ENCODE peak calls at places on chromosomes 6 and 20, in nine cellular contexts. One of them, this sample, is unnamed.

GRCh38 chr6:159461266-159461665 is 231.8 kb downstream of the SOD2 start:
- DNase-seq in astrocyte of the cerebellum: peak; percentile 9
- DNase-seq in fibroblast of lung: peak; percentile 27
- DNase-seq in activated T-cell treated with anti-CD3 and anti-CD28 coated beads, Interleukin-2, amount 50 U/mL, for 48 hours: no peak
- DNase-seq in activated CD8-positive, alpha-beta T cell treated with anti-CD3 and anti-CD28 coated beads, Interleukin-2, amount 10 ng/mL, durations not matched to agents 7 days and 5 days: no peak
- DNase-seq in right cardiac atrium: no peak
- DNase-seq in EL: peak; percentile 20
- DNase-seq in Caki2: peak; percentile 8
- DNase-seq in left ventricle myocardium inferior: no peak
- DNase-seq in this sample: no peak

GRCh38 chr20:43955244-43956191 is 40.9 kb downstream of the TOX2 start:
- DNase-seq in EL: peak; percentile 97
- DNase-seq in activated T-cell treated with anti-CD3 and anti-CD28 coated beads, Interleukin-2, amount 50 U/mL, for 48 hours: peak; percentile 65
- DNase-seq in left ventricle myocardium inferior: no peak
- DNase-seq in Caki2: peak; percentile 91
- DNase-seq in activated CD8-positive, alpha-beta T cell treated with anti-CD3 and anti-CD28 coated beads, Interleukin-2, amount 10 ng/mL, durations not matched to agents 7 days and 5 days: peak; percentile 61
- DNase-seq in fibroblast of lung: peak; percentile 93
- DNase-seq in astrocyte of the cerebellum: peak; percentile 79
- DNase-seq in right cardiac atrium: no peak
- DNase-seq in this sample: no peak

GRCh38 chr6:26250806-26251075 is 114.3 kb upstream of the BTN3A2 start:
- DNase-seq in astrocyte of the cerebellum: no peak
- DNase-seq in right cardiac atrium: no peak
- DNase-seq in EL: no peak
- DNase-seq in activated T-cell treated with anti-CD3 and anti-CD28 coated beads, Interleukin-2, amount 50 U/mL, for 48 hours: no peak
- DNase-seq in fibroblast of lung: no peak
- DNase-seq in activated CD8-positive, alpha-beta T cell treated with anti-CD3 and anti-CD28 coated beads, Interleukin-2, amount 10 ng/mL, durations not matched to agents 7 days and 5 days: peak; percentile 65
- DNase-seq in left ventricle myocardium inferior: no peak
- DNase-seq in Caki2: no peak
- DNase-seq in this sample: no peak

GRCh38 chr20:42837456-42837855 is 352.2 kb downstream of the PTPRT start:
- DNase-seq in right cardiac atrium: no peak
- DNase-seq in astrocyte of the cerebellum: no peak
- DNase-seq in left ventricle myocardium inferior: no peak
- DNase-seq in activated T-cell treated with anti-CD3 and anti-CD28 coated beads, Interleukin-2, amount 50 U/mL, for 48 hours: no peak
- DNase-seq in activated CD8-positive, alpha-beta T cell treated with anti-CD3 and anti-CD28 coated beads, Interleukin-2, amount 10 ng/mL, durations not matched to agents 7 days and 5 days: no peak
- DNase-seq in Caki2: no peak
- DNase-seq in EL: no peak
- DNase-seq in fibroblast of lung: no peak
- DNase-seq in this sample: no peak

GRCh38 chr20:63433351-63433750 is 39.1 kb downstream of the KCNQ2 start:
- DNase-seq in EL: no peak
- DNase-seq in fibroblast of lung: no peak
- DNase-seq in right cardiac atrium: no peak
- DNase-seq in left ventricle myocardium inferior: no peak
- DNase-seq in astrocyte of the cerebellum: no peak
- DNase-seq in activated CD8-positive, alpha-beta T cell treated with anti-CD3 and anti-CD28 coated beads, Interleukin-2, amount 10 ng/mL, durations not matched to agents 7 days and 5 days: no peak
- DNase-seq in Caki2: no peak
- DNase-seq in activated T-cell treated with anti-CD3 and anti-CD28 coated beads, Interleukin-2, amount 50 U/mL, for 48 hours: no peak
- DNase-seq in this sample: no peak

GRCh38 chr20:13008761-13009681 is at the start of gene SPTLC3:
- DNase-seq in activated T-cell treated with anti-CD3 and anti-CD28 coated beads, Interleukin-2, amount 50 U/mL, for 48 hours: no peak
- DNase-seq in fibroblast of lung: peak; percentile 62
- DNase-seq in left ventricle myocardium inferior: no peak
- DNase-seq in activated CD8-positive, alpha-beta T cell treated with anti-CD3 and anti-CD28 coated beads, Interleukin-2, amount 10 ng/mL, durations not matched to agents 7 days and 5 days: no peak
- DNase-seq in Caki2: peak; percentile 81
- DNase-seq in astrocyte of the cerebellum: peak; percentile 53
- DNase-seq in right cardiac atrium: peak; percentile 64
- DNase-seq in EL: peak; percentile 33
- DNase-seq in this sample: no peak

GRCh38 chr6:163935158-163935762 is 520.7 kb downstream of the QKI start:
- DNase-seq in activated CD8-positive, alpha-beta T cell treated with anti-CD3 and anti-CD28 coated beads, Interleukin-2, amount 10 ng/mL, durations not matched to agents 7 days and 5 days: no peak
- DNase-seq in astrocyte of the cerebellum: no peak
- DNase-seq in right cardiac atrium: no peak
- DNase-seq in Caki2: no peak
- DNase-seq in fibroblast of lung: peak; percentile 42
- DNase-seq in left ventricle myocardium inferior: no peak
- DNase-seq in activated T-cell treated with anti-CD3 and anti-CD28 coated beads, Interleukin-2, amount 50 U/mL, for 48 hours: no peak
- DNase-seq in EL: no peak
- DNase-seq in this sample: no peak

GRCh38 chr20:51306081-51306480 is 236.4 kb downstream of the NFATC2 start:
- DNase-seq in astrocyte of the cerebellum: no peak
- DNase-seq in EL: no peak
- DNase-seq in Caki2: no peak
- DNase-seq in left ventricle myocardium inferior: no peak
- DNase-seq in activated T-cell treated with anti-CD3 and anti-CD28 coated beads, Interleukin-2, amount 50 U/mL, for 48 hours: no peak
- DNase-seq in right cardiac atrium: no peak
- DNase-seq in activated CD8-positive, alpha-beta T cell treated with anti-CD3 and anti-CD28 coated beads, Interleukin-2, amount 10 ng/mL, durations not matched to agents 7 days and 5 days: no peak
- DNase-seq in fibroblast of lung: no peak
- DNase-seq in this sample: no peak

GRCh38 chr20:46285072-46285471 is 23.2 kb downstream of the CDH22 start:
- DNase-seq in activated T-cell treated with anti-CD3 and anti-CD28 coated beads, Interleukin-2, amount 50 U/mL, for 48 hours: no peak
- DNase-seq in fibroblast of lung: no peak
- DNase-seq in right cardiac atrium: no peak
- DNase-seq in EL: no peak
- DNase-seq in Caki2: no peak
- DNase-seq in activated CD8-positive, alpha-beta T cell treated with anti-CD3 and anti-CD28 coated beads, Interleukin-2, amount 10 ng/mL, durations not matched to agents 7 days and 5 days: no peak
- DNase-seq in astrocyte of the cerebellum: no peak
- DNase-seq in left ventricle myocardium inferior: no peak
- DNase-seq in this sample: no peak

GRCh38 chr6:9398794-9399373 is 963.5 kb upstream of the SLC35B3 start:
- DNase-seq in right cardiac atrium: peak; percentile 55
- DNase-seq in fibroblast of lung: peak; percentile 28
- DNase-seq in left ventricle myocardium inferior: peak; percentile 29
- DNase-seq in activated T-cell treated with anti-CD3 and anti-CD28 coated beads, Interleukin-2, amount 50 U/mL, for 48 hours: no peak
- DNase-seq in astrocyte of the cerebellum: no peak
- DNase-seq in activated CD8-positive, alpha-beta T cell treated with anti-CD3 and anti-CD28 coated beads, Interleukin-2, amount 10 ng/mL, durations not matched to agents 7 days and 5 days: no peak
- DNase-seq in Caki2: no peak
- DNase-seq in EL: no peak
- DNase-seq in this sample: no peak

This sample was measured in NCI-H748 treated with DMSO at 0.1 percent for 48 hours.